ENCODE peak calls at places on chromosome 20, in seven cellular contexts. L, Q, Y, J, X, K and R are unnamed samples.

GRCh38 chr20:47464380-47465101 is 37.1 kb upstream of the NCOA3 start:
- DNase-seq in L (peak), Q (peak), Y (no peak), J (peak), X (peak), K (no peak), R (peak)

GRCh38 chr20:10412591-10413408 is 21.2 kb downstream of the MKKS start:
- DNase-seq in L (no peak), Q (peak), Y (no peak), J (no peak), X (no peak), K (no peak), R (no peak)

GRCh38 chr20:62356948-62357667 is 10.0 kb downstream of the LAMA5 start:
- DNase-seq in L (no peak), Q (no peak), Y (peak), J (no peak), X (no peak), K (no peak), R (peak)

GRCh38 chr20:39269031-39269461 is 306.9 kb downstream of the DHX35 start:
- DNase-seq in L (peak), Q (peak), Y (peak), J (peak), X (peak), K (peak), R (peak)

GRCh38 chr20:674936-675452 is 608 bp downstream of the SCRT2 start:
- DNase-seq in L (peak), Q (no peak), Y (no peak), J (no peak), X (no peak), K (no peak), R (peak)

GRCh38 chr20:63210011-63210605 is 5.8 kb downstream of the YTHDF1 start:
- DNase-seq in L (no peak), Q (no peak), Y (no peak), J (no peak), X (no peak), K (no peak), R (no peak)

GRCh38 chr20:57260065-57260958 is 6.1 kb downstream of the BMP7 start:
- DNase-seq in L (no peak), Q (no peak), Y (no peak), J (no peak), X (no peak), K (no peak), R (no peak)

GRCh38 chr20:10793741-10794140 is 119.9 kb upstream of the JAG1 start:
- DNase-seq in L (peak), Q (no peak), Y (no peak), J (no peak), X (no peak), K (no peak), R (no peak)

GRCh38 chr20:40080059-40080652 is 608.9 kb downstream of the MAFB start:
- DNase-seq in L (peak), Q (no peak), Y (no peak), J (no peak), X (no peak), K (no peak), R (no peak)

GRCh38 chr20:7656662-7657061 is 283.6 kb downstream of the HAO1 start:
- DNase-seq in L (peak), Q (no peak), Y (no peak), J (no peak), X (no peak), K (no peak), R (no peak)

GRCh38 chr20:41330343-41330720 is 10.3 kb upstream of the LPIN3 start:
- DNase-seq in L (no peak), Q (no peak), Y (no peak), J (no peak), X (no peak), K (no peak), R (no peak)

GRCh38 chr20:18304618-18305017 is 16.3 kb downstream of the ZNF133 start:
- DNase-seq in L (peak), Q (peak), Y (peak), J (no peak), X (no peak), K (no peak), R (peak)

GRCh38 chr20:51339721-51340450 is 202.6 kb downstream of the NFATC2 start:
- DNase-seq in L (no peak), Q (no peak), Y (peak), J (no peak), X (no peak), K (no peak), R (no peak)
- TF ChIP-seq REST in L (no peak), Q (no peak), Y (no peak), J (no peak), X (no peak), K (no peak), R (no peak)

DNA sequence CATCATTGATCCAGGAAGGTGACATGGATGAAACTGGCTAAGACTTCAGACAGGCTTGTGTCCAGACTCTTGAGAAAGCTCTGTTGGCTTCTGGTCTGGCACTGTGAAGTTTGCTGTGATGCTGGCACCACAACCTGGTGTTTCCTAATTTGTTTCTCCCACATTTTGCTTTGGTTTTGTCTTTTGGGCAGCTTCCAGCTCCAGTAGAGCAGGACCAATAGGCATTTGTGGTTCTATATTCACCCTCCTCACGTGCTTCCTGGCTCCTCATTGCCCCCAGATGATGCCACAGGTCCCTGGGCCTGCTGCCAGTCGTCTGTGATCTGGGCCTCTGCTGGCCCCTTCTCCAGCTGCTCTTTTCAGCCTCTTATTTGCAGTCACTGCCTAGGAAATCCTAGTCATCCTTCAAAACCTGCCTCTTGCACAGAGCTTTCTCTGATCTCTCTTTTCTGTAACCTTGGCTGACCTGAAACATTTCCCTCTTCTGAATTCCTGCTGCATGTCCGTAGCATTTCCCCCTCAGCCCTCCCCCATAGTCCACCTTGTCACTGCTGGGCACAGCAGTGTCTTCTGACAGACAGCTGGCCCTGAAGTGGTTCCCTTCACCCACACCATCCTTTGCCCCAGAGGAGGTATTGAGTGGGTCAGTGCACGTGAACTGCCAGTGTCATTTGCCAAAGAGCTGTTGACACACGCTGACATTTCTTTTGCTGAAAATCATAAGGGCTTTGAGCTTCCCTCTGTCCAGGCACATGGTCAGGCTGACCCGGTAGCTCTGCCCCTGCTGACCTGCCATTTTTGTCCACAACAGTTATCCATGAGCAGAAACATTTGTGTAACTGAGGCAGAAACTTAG is 63.0 kb downstream of the PTPN1 start:
- DNase-seq in L (no peak), Q (no peak), Y (no peak), J (no peak), X (no peak), K (no peak), R (peak)
- TF ChIP-seq REST in L (no peak), Q (no peak), Y (no peak), J (no peak), X (no peak), K (no peak), R (no peak)

GRCh38 chr20:5974531-5974930 is 24.1 kb downstream of the MCM8 start:
- DNase-seq in L (no peak), Q (no peak), Y (no peak), J (no peak), X (no peak), K (no peak), R (no peak)
- TF ChIP-seq REST in L (no peak), Q (no peak), Y (no peak), J (no peak), X (no peak), K (no peak), R (no peak)

GRCh38 chr20:1810926-1811620 is 84.1 kb upstream of the SIRPA start:
- DNase-seq in L (no peak), Q (no peak), Y (no peak), J (peak), X (no peak), K (peak), R (no peak)
- TF ChIP-seq REST in L (no peak), Q (no peak), Y (no peak), J (no peak), X (no peak), K (no peak), R (no peak)

GRCh38 chr20:32333181-32333987 is 24.7 kb upstream of the ASXL1 start:
- DNase-seq in L (no peak), Q (no peak), Y (no peak), J (no peak), X (no peak), K (no peak), R (no peak)

GRCh38 chr20:32330555-32330897 is 27.6 kb upstream of the ASXL1 start:
- DNase-seq in L (no peak), Q (no peak), Y (no peak), J (no peak), X (no peak), K (no peak), R (no peak)

GRCh38 chr20:32333988-32334885 is 23.9 kb upstream of the ASXL1 start:
- DNase-seq in L (no peak), Q (no peak), Y (peak), J (no peak), X (no peak), K (no peak), R (no peak)

GRCh38 chr20:32329817-32330554 is 28.1 kb upstream of the ASXL1 start:
- DNase-seq in L (no peak), Q (no peak), Y (no peak), J (peak), X (no peak), K (no peak), R (no peak)

DNA sequence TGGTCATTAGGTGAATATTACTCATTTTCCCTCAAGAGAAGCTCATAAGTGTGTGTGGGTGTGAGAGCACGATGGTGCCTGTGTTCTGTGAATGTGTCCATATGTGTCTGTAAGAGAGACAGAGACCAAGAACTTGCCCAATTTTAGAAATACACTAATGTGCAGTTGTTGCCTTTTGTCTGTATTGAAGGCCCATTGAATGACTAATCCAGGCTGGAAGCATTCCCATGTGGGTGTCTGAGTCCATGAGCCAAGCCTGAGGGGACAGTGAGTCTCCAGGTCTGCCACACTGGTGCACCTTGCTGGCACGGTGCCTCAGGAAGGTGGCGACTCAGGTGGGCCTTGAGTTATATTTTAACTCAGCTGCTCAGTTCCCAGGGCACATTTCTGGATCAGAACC is 25.5 kb upstream of the ASXL1 start:
- DNase-seq in L (no peak), Q (no peak), Y (no peak), J (no peak), X (no peak), K (no peak), R (no peak)
- TF ChIP-seq REST in L (no peak), Q (no peak), Y (no peak), J (no peak), X (no peak), K (no peak), R (no peak)

DNA sequence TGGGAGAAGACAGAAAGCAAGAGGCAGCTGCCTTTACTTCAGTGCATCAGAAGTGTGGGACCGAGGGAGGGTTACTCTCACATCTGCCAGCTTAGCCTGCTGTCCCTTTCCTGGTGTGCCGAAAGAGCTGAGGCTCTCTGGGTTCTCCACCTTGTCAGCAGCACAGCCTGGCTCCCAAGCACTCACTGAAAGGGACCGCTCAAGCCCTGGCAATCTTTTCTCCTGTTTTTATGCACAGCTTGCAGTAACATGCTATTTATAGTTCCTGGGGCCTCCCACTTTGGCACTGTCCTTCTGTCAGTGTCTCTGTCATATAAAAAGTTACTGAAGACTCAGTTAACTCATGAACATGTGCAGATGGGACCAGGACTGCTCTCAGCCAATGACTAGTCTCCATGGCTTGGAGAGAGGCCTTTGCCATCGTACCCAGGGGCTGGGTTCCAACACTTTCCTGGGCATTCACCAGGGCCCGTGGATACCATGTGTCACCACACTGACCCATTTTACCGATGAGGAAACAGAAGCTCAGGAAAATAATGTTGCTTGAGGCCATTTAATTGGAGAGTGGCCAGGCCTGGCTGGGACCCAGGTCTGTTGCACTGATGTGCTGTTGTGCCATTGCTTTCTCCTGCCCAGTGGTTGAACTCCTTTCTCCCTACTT is 46.2 kb downstream of the PANK2 start:
- DNase-seq in L (no peak), Q (no peak), Y (no peak), J (no peak), X (no peak), K (no peak), R (no peak)
- TF ChIP-seq REST in L (no peak), Q (no peak), Y (no peak), J (no peak), X (no peak), K (no peak), R (no peak)

DNA sequence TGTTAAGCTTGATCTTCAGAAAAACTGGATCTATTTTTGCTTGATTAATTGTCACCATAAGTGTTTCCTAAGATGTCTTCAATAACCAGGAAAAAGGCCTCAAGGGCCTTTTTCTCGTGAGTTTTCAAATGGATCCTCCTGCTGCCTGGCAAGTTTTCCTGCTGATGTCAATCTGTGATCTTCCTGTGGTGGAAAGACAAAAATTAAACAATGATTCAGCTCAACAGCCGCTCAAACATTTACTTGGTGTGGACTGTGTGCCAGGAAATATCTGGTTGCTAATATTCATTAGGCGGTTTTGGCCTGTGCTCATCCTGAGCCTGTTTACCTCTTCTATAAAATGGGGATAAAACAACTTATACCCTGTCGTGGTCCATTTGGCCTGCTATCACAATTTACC is 35.4 kb upstream of the SSTR4 start:
- DNase-seq in L (no peak), Q (peak), Y (no peak), J (no peak), X (no peak), K (no peak), R (no peak)
- TF ChIP-seq REST in L (no peak), Q (no peak), Y (no peak), J (no peak), X (no peak), K (no peak), R (no peak)

DNA sequence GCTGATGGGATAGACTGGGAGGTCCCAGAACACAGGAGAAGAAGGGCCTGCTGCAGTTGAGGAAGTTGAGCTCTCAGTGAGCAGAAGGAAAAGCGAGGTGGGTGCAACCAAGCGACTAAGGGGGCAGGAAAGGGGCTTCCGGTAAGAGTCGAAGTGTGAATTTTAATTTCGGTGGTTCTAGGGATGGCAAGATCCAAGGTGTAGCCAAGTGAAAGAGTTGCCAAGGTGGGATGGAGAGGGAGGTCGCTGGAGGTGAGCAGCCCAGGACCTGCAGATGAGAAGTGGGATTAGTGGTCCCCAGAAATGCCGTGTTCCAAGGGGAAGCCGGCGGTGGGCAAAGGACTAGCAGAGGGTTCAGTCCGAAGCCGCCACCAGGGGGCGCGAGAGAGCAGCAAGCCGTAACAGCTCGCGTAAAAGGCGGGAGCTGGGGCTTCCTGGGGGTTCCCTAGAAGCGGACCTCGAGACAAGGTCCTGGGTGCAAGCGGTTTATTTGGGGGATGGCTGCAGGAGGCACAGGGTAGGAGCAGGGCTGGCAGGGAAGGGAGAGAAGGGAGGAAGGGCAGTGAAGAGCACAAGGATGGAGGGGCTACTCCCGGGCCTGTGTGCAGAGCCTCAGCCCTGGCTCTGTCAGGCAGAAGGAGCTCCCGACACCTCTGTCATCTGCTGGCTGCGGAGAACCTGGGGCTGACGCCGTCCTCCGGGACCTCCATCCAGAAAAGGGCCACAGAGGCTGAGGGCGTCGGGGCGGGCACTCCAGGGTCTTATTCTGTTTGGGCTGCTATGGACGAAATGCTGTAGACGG is 103.6 kb downstream of the PAX1 start:
- DNase-seq in L (peak), Q (peak), Y (peak), J (peak), X (no peak), K (peak), R (peak)
- TF ChIP-seq REST in L (no peak), Q (no peak), Y (no peak), J (no peak), X (no peak), K (no peak), R (no peak)

GRCh38 chr20:49325981-49326380 is 48.1 kb upstream of the ZNFX1 start:
- DNase-seq in L (no peak), Q (no peak), Y (no peak), J (no peak), X (no peak), K (no peak), R (no peak)

GRCh38 chr20:49320460-49320859 is 42.6 kb upstream of the ZNFX1 start:
- DNase-seq in L (peak), Q (peak), Y (no peak), J (peak), X (peak), K (peak), R (peak)

GRCh38 chr20:49319204-49319809 is 41.5 kb upstream of the ZNFX1 start:
- DNase-seq in L (peak), Q (no peak), Y (peak), J (no peak), X (no peak), K (no peak), R (no peak)

GRCh38 chr20:49324306-49324705 is 46.4 kb upstream of the ZNFX1 start:
- DNase-seq in L (no peak), Q (no peak), Y (no peak), J (no peak), X (no peak), K (no peak), R (no peak)

DNA sequence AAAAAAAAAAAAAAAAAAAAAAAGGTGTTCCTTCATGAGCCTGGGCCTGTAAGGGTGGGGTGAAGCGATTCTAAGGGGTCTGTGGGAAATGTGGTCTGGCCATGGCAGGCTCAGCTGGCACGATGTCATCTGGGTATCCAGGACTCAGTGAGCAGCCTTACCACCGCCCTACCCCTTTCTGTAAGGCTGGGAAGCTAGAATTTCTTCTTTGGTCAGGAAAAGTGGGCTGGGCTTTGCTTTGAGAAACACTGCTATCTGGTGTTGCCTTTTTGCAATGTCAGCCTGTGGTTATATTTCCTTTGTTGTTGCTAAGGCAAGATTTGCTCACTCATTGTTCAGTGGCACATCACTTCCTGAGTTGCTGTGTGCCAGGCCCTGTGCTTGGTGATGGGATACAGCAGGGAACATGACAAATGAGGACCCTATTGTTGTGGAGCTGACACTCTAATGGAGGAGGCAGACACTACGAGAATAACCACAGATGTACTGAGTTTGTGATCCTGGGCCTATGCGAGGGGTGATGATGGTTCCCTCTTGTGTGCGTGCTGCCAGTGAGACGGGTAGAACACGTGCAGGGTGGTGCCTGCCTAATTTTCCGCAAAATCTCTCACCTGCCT is 45.9 kb upstream of the ZNFX1 start:
- DNase-seq in L (peak), Q (no peak), Y (peak), J (peak), X (peak), K (peak), R (peak)
- TF ChIP-seq REST in L (no peak), Q (no peak), Y (no peak), J (no peak), X (no peak), K (no peak), R (no peak)

GRCh38 chr20:46099491-46100287 is 9.9 kb upstream of the NCOA5 start:
- DNase-seq in L (peak), Q (no peak), Y (no peak), J (no peak), X (no peak), K (no peak), R (no peak)
- TF ChIP-seq REST in L (no peak), Q (no peak), Y (no peak), J (no peak), X (no peak), K (no peak), R (no peak)